ENCODE peak calls at places on chromosomes 7 and 10, in five cellular contexts. D, G, L, I and Y are unnamed samples.

GRCh38 chr7:90834771-90835170 is 238.7 kb downstream of the CDK14 start:
- DNase-seq in I (no peak), D (no peak), L (no peak), G (no peak), Y (no peak)

GRCh38 chr7:42236266-42237161 is 495 bp downstream of the GLI3 start:
- DNase-seq in D (peak), L (no peak), G (no peak), I (peak), Y (peak)

GRCh38 chr10:70122742-70123141 is 9.9 kb downstream of the AIFM2 start:
- DNase-seq in G (no peak), L (no peak), I (no peak), D (no peak), Y (no peak)

GRCh38 chr10:123562387-123562786 is 103.8 kb upstream of the GPR26 start:
- DNase-seq in G (no peak), L (no peak), D (no peak), I (no peak), Y (no peak)

GRCh38 chr7:880450-880849 is 4.1 kb downstream of the GET4 start:
- DNase-seq in L (no peak), G (no peak), I (no peak), D (no peak), Y (no peak)

GRCh38 chr7:47298636-47299035 is 283.3 kb downstream of the TNS3 start:
- DNase-seq in I (no peak), D (no peak), L (no peak), G (no peak), Y (no peak)

GRCh38 chr7:131219277-131220041 is 108.2 kb upstream of the MKLN1 start:
- DNase-seq in L (no peak), G (no peak), I (peak), D (peak), Y (no peak)

GRCh38 chr10:120432209-120432608 is 24.8 kb upstream of the PLPP4 start:
- DNase-seq in G (no peak), L (no peak), D (no peak), I (no peak), Y (no peak)

GRCh38 chr7:30511494-30511893 is 6.9 kb upstream of the GGCT start:
- DNase-seq in L (no peak), D (no peak), G (no peak), I (no peak), Y (no peak)

GRCh38 chr7:117777335-117778150 is 95.7 kb downstream of the CTTNBP2 start:
- DNase-seq in D (no peak), L (no peak), I (no peak), G (no peak), Y (no peak)

GRCh38 chr10:4291995-4292394 is 507.0 kb upstream of the KLF6 start:
- DNase-seq in L (no peak), G (no peak), D (no peak), I (peak), Y (no peak)

GRCh38 chr10:122165914-122166313 is 105.2 kb upstream of the BTBD16 start:
- DNase-seq in L (no peak), D (no peak), I (no peak), G (no peak), Y (no peak)

GRCh38 chr10:101041252-101041761 is 10.3 kb downstream of the SFXN3 start:
- DNase-seq in D (peak), I (peak), L (peak), G (peak), Y (peak)

GRCh38 chr7:24755541-24756416 is 1.5 kb downstream of the GSDME start:
- DNase-seq in G (no peak), L (no peak), I (no peak), D (no peak), Y (no peak)

GRCh38 chr7:46146454-46147255 is 225.6 kb upstream of the IGFBP3 start:
- DNase-seq in G (no peak), D (no peak), I (no peak), L (peak), Y (no peak)

GRCh38 chr7:66265566-66265965 is 60.4 kb downstream of the TPST1 start:
- DNase-seq in I (no peak), D (peak), L (no peak), G (no peak), Y (no peak)

GRCh38 chr7:44074349-44074695 is 8.0 kb downstream of the POLM start:
- DNase-seq in L (no peak), I (no peak), D (no peak), G (no peak), Y (no peak)

GRCh38 chr7:44073664-44074348 is 8.4 kb upstream of the PGAM2 start:
- DNase-seq in D (peak), I (peak), L (no peak), G (peak), Y (no peak)

GRCh38 chr7:44071726-44072363 is 6.5 kb upstream of the PGAM2 start:
- DNase-seq in L (no peak), G (no peak), D (no peak), I (no peak), Y (no peak)

GRCh38 chr7:44075296-44076075 is 6.8 kb downstream of the POLM start:
- DNase-seq in G (no peak), L (no peak), I (no peak), D (no peak), Y (no peak)

DNA sequence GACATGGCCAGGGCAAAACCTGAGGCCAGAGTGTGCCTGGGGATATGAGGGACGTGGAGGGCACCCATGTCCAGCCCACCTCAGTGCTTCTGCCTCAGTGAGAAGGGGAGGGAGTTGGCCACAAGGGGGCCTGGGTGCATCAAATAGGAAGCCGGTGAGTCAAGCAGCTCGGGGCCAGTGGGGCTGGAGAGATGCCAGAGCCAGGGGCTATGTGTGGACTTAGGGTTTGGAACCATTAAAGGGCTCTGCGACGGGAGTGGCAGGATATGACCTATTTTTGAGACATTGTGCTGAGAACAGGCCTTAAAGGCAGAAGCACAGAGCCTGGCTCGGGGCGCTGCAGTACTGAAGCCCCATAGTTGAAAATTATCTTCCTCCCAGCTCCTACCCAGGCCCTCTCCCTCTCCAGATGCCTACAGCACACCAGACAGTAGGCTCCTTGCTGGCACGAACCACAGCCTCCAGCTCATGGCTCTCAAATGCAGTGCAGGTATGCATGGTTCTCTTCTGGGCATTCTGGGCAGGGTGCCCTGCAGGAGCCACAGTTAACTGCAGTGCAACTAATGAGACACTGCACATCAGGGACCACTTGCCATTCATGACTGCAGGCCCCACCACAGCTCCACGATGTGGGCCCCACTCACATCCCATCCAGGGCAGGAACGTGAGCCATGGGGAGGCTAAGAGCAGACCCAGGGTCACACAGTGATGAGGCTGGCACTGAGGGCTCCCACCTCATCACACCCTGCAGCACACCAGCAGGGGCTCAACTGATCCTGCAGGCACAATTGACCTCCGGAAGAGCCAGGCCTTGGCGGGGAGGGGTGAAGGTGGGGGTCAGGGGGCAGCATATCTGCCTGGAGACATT is 7.2 kb upstream of the PGAM2 start:
- DNase-seq in I (peak), L (peak), G (peak), D (peak), Y (peak)
- TF ChIP-seq CTCF in I (peak), L (peak), G (no peak), D (peak), Y (peak)

GRCh38 chr10:35613597-35614226 is 8.6 kb downstream of the GJD4 start:
- DNase-seq in I (no peak), D (peak), G (no peak), L (no peak), Y (no peak)
- TF ChIP-seq CTCF in I (no peak), D (peak), G (no peak), L (peak), Y (no peak)

DNA sequence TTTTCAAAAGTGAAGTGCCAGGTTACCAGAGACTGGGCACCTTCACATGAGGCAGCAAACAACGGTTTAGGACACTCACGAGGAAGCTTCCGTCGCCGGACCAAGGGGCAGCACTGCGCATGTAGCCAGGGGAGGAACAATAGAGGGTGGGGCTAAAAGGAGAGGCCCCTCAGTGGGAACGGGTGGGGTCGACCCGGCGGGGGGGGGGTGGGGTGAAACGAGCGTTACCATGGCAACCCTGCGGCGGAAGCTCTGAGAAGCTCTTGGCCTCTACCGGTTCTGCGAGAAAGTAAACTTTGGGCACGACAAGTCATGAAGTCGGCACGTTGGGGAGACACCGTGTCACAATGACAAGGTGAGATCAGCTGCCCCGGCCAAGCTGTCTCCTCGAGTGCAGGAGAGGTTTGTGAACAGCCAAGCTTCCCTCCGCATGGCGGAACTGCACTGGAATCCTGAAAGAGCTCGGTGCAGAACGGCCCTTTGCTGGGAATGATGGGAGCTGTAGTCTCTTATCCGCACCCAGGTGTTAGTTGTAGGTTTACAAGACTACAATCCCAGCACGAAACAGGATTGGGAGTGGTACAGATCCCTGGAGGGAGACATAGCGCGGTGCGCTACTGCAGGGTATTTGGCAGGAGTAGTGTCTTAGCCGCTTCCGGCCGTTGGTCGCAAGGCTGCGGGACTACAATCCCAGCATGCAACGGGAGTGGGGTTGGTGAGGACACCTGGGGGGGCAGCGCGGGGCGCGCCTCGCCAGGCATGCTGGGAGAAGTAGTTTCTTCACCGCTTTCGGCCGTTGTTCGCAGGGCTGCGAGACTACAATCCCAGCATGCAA is 72.8 kb upstream of the ZNF722 start:
- DNase-seq in D (no peak), I (peak), L (peak), G (peak), Y (no peak)
- TF ChIP-seq CTCF in D (no peak), I (no peak), L (no peak), G (no peak), Y (no peak)

DNA sequence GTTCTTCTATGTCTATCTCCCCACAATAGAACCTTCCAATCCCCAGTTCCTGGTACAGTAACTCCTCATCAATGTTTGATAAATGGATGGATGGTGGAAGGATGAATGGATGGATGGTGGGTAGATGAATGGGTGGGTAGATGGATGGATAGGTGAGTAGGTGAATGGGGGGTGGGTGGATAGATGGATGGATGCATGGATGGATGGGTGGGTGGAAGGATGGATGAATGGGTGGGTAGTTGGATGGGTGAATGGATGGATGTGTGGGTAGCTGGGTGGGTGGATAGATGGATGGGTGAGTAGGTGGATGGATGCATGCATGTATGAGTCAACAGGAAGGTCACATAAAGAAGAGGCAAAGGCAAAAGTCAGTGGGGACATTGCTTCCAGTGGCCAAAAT is 116.8 kb downstream of the GRID1 start:
- DNase-seq in I (no peak), D (no peak), G (no peak), L (no peak), Y (no peak)
- TF ChIP-seq CTCF in I (no peak), D (no peak), G (no peak), L (no peak), Y (no peak)

DNA sequence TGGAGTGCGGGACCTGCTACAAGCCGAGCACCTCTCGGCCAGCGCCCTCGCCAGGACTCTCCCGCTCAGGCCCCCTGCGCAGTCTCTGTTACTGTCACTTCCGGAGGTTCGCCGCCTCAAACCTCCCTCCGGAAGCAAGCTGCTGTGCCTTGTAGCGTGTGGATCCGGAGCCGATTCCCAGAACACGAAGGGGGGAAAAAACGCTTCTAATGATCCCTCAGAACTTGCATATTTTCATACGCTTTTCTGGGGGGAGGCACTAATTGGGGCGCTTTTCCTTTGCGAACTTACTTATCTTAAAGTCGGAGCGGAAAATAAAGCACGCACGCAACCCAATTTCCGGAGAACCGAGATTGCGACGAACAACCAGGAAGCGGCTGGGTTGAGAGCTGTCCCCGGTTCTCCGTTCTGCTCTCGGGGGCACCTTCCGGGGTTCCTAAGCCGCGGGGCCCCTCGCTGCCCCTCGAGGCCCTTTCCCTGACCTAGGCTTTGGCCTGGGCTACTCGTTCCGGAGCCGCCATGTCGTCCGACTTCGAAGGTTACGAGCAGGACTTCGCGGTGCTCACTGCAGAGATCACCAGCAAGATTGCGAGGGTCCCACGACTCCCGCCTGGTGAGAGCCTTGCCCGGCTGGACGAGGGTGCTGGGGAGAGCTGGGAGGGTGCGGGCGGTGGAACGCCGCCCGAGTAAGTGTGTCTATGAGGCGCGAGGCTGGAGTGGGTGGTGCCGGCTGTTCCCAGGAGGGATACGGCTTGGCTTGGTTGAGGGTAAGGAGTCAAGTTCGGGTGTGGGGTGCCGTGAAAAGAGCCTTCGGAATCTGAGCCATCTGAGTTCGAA is at the start of the genes VTI1A and ZDHHC6:
- DNase-seq in I (peak), D (peak), G (peak), L (no peak), Y (peak)
- TF ChIP-seq CTCF in I (peak), D (no peak), G (peak), L (peak), Y (no peak)

DNA sequence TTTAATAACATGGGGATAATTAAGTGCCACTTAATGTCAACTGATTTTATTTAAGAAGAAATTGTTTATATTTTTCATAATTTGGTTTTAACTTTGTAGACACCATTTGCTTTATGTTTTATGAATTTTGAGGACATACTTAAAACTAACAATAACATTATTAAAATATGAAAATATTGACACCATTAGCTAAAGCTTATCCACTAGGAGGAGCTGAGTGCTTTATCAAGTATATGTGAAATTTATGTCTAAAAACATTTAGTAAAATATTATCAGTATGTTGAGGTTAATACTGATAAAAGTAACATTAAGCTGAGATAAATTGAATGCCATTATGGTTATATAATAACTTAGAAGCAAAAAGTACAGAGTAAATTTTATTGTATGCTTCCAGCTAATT is 622.1 kb downstream of the ARL4A start:
- DNase-seq in D (no peak), I (no peak), L (no peak), G (no peak), Y (no peak)
- TF ChIP-seq CTCF in D (no peak), I (no peak), L (no peak), G (no peak), Y (no peak)

DNA sequence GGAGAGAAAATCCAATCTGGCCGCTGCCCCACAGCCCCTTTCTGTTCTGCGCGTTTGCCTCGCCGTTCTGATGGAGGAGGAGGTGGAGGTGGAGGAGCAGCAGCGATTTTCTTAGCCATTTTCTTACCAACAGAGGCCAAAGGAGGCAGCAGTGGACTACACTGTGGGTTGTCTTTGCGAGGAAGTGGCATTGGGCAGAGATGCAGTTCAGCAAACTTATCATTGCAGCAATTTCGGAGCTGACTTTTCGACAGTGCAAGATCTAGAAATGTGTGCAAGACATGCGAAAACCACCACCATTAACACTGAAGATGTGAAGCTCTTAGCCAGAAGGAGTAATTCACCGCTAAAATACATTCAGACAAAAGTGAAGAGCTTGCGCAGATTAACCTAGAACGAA is 1.9 kb upstream of the ARL4A start:
- DNase-seq in D (peak), I (peak), G (no peak), L (no peak), Y (peak)
- TF ChIP-seq CTCF in D (peak), I (peak), G (no peak), L (peak), Y (no peak)

GRCh38 chr7:98879198-98879988 is 1.1 kb downstream of the TRRAP start:
- DNase-seq in D (peak), I (peak), G (no peak), L (no peak), Y (no peak)
- TF ChIP-seq CTCF in D (no peak), I (no peak), G (no peak), L (peak), Y (peak)